ENCODE peak calls at places on chromosomes 5 and 9, in seven cellular contexts. R is H1, X is left ventricle myocardium inferior, N is heart left ventricle, P is fibroblast of lung, A is HCT116, F is cardiac muscle cell. H is an unnamed sample.

GRCh38 chr9:91954841-91955471 is 4.9 kb upstream of the ROR2 start:
- DNase-seq in R (no peak), F (peak), P (peak), A (peak), N (no peak), X (no peak), H (no peak)

GRCh38 chr5:1511037-1511436 is 12.7 kb downstream of the LPCAT1 start:
- DNase-seq in X (no peak), R (no peak), A (no peak), N (peak), P (no peak), F (no peak), H (no peak)

GRCh38 chr9:69805962-69806633 is 14.5 kb upstream of the CFAP95 start:
- DNase-seq in P (no peak), N (no peak), X (peak), A (no peak), R (no peak), F (peak), H (no peak)

GRCh38 chr9:134476256-134476941 is 150.1 kb downstream of the RXRA start:
- DNase-seq in F (no peak), R (no peak), P (no peak), A (no peak), N (peak), X (no peak), H (no peak)

GRCh38 chr5:55003432-55004065 is 18.2 kb upstream of the ESM1 start:
- DNase-seq in N (no peak), R (no peak), X (no peak), P (no peak), F (no peak), A (no peak), H (no peak)

GRCh38 chr9:34163439-34163838 is 15.4 kb upstream of the UBAP1 start:
- DNase-seq in R (no peak), X (no peak), P (no peak), F (peak), N (no peak), A (no peak), H (no peak)

GRCh38 chr5:135353952-135354721 is 44.9 kb downstream of the MACROH2A1 start:
- DNase-seq in N (no peak), X (no peak), A (no peak), P (peak), R (no peak), F (peak), H (no peak)

GRCh38 chr9:114837923-114838322 is 32.1 kb upstream of the TNFSF15 start:
- DNase-seq in F (no peak), A (no peak), X (no peak), P (no peak), R (no peak), N (no peak), H (no peak)

GRCh38 chr5:179974946-179975712 is 67.4 kb upstream of the TBC1D9B start:
- DNase-seq in P (peak), X (no peak), A (no peak), R (peak), N (no peak), F (peak), H (peak)

GRCh38 chr5:39759696-39760095 is 334.9 kb upstream of the DAB2 start:
- DNase-seq in P (peak), F (peak), X (no peak), A (no peak), N (no peak), R (no peak), H (no peak)

GRCh38 chr5:121029536-121030245 is 565.6 kb downstream of the PRR16 start:
- DNase-seq in F (no peak), X (no peak), N (no peak), A (no peak), R (no peak), P (no peak), H (no peak)

GRCh38 chr5:116546033-116546742 is 28.4 kb downstream of the SEMA6A start:
- DNase-seq in P (no peak), A (no peak), N (no peak), R (no peak), F (no peak), X (no peak), H (no peak)

DNA sequence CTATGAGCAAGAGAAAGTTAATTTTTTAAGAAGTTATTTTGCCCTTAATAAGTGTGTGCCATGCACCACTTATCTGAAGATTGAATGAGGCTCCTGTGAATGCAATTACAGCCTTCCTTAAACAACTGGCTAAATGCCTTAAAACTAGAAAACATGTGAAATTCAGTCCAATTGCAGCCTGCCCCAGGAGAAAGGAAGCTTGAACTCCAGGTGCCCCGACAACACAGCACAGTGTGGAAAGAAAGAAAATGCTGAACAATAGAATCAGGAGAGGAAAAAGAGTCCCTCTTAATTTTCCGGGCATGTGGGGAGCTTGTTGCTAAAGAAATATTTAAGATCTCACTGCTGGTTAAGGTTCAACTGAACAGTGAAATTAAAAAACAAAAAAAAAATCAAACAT is 8.8 kb downstream of the LHFPL2 start:
- DNase-seq in P (no peak), F (peak), R (no peak), X (no peak), A (no peak), N (no peak), H (no peak)
- H3K27ac ChIP-seq in P (no peak), F (peak), R (no peak), X (no peak), A (no peak), N (no peak), H (no peak)

DNA sequence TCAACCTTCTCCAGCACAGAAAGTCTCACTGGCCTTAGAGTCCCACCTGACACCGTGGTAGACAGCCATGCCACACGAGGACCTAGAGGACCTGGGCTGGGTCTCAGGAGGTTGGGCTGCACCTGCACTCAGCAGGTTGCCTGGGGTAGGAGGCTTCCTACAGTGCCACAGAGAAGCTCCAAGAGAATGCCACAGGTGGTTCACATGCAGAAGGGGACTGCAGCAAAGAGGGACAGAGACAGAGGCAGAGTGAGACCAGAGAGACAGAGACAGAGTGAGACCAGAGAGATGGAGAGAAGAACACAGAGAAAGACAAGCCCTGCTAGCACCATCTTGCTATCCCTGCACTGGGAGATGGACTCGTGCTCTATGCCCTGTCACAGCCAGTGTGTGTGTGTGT is 5.7 kb downstream of the CAMK2A start:
- DNase-seq in F (no peak), X (no peak), P (no peak), N (no peak), A (no peak), R (no peak), H (no peak)
- H3K27ac ChIP-seq in F (no peak), X (no peak), P (no peak), N (no peak), A (no peak), R (no peak), H (peak)

GRCh38 chr9:87592554-87593394 is 95.1 kb downstream of the DAPK1 start:
- DNase-seq in N (peak), P (peak), A (no peak), F (peak), X (peak), R (no peak), H (no peak)
- H3K27ac ChIP-seq in N (peak), P (peak), A (no peak), F (peak), X (peak), R (no peak), H (no peak)

GRCh38 chr9:130858734-130859705 is 24.0 kb downstream of the ABL1 start:
- DNase-seq in P (no peak), A (no peak), X (no peak), R (no peak), F (no peak), N (no peak), H (no peak)

GRCh38 chr9:130861372-130862180 is 26.5 kb downstream of the ABL1 start:
- DNase-seq in X (no peak), R (no peak), F (no peak), N (no peak), P (no peak), A (no peak), H (no peak)

GRCh38 chr9:130862747-130863146 is 27.7 kb downstream of the ABL1 start:
- DNase-seq in N (no peak), P (no peak), F (no peak), R (no peak), A (no peak), X (no peak), H (no peak)

GRCh38 chr9:130862217-130862616 is 27.2 kb downstream of the ABL1 start:
- DNase-seq in F (no peak), X (no peak), A (no peak), N (no peak), P (no peak), R (no peak), H (no peak)

GRCh38 chr9:130860458-130861316 is 25.6 kb downstream of the ABL1 start:
- DNase-seq in X (peak), N (peak), A (peak), F (peak), P (peak), R (no peak), H (no peak)
- H3K27ac ChIP-seq in X (peak), N (peak), A (peak), F (peak), P (peak), R (no peak), H (peak)

GRCh38 chr9:85016389-85016997 is 347.0 kb downstream of the NTRK2 start:
- DNase-seq in N (no peak), A (no peak), P (no peak), F (no peak), R (no peak), X (no peak), H (no peak)
- H3K27ac ChIP-seq in N (no peak), A (no peak), P (no peak), F (no peak), R (no peak), X (no peak), H (peak)

DNA sequence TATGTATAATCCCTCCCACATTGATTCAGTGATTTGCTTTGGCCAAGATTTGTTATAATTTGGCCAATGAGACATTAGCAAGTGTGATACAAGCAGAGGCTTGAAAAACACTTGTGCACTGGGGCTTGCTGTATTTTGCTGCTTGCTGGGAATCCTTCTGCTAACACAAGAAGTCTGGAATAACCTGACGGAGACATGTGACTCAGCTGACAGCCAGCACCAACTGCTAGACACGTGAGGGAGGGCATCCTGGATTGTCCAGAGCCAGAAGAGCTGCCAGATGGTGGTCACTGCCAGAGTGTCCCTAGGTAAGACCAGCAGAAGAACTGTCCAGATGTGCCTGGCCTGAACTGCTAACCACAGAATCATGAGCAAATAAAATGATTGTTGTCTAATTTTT is 51.1 kb upstream of the TCF7 start:
- DNase-seq in X (no peak), A (no peak), P (no peak), F (no peak), R (no peak), N (no peak), H (no peak)
- H3K27ac ChIP-seq in X (no peak), A (no peak), P (no peak), F (no peak), R (no peak), N (no peak), H (no peak)